ENCODE peak calls at places on chromosomes 12 and 14, in four cellular contexts. N is CD4-positive, alpha-beta T cell; R is bronchial epithelial cell; J is fibroblast of the aortic adventitia. U is an unnamed sample.

GRCh38 chr12:54166543-54167499 is 22.0 kb downstream of the SMUG1 start:
- DNase-seq in N (no peak), R (no peak), J (no peak), U (no peak)

GRCh38 chr12:124915249-124916236 is 1.1 kb upstream of the UBC start:
- DNase-seq in N (no peak), R (peak; percentile 45), J (peak; percentile 53), U (no peak)

GRCh38 chr14:61607570-61608244 is 87.6 kb upstream of the HIF1A start:
- DNase-seq in R (no peak), J (no peak), N (no peak), U (no peak)

GRCh38 chr12:91021076-91021475 is 16.3 kb upstream of the EPYC start:
- DNase-seq in J (no peak), R (no peak), N (no peak), U (no peak)

GRCh38 chr12:130127527-130127908 is 34.7 kb upstream of the FZD10 start:
- DNase-seq in N (no peak), R (no peak), J (no peak), U (no peak)

GRCh38 chr12:75591628-75592027 is 80.2 kb upstream of the KRR1 start:
- DNase-seq in N (no peak), J (peak; percentile 27), R (no peak), U (no peak)

GRCh38 chr14:103634156-103634555 is 5.1 kb downstream of the KLC1 start:
- DNase-seq in J (no peak), N (no peak), R (no peak), U (no peak)

GRCh38 chr14:106681161-106681955 is 1155.0 kb downstream of the TMEM121 start:
- DNase-seq in N (no peak), J (no peak), R (no peak), U (no peak)

GRCh38 chr12:32583535-32583934 is 95.6 kb upstream of the DNM1L start:
- DNase-seq in R (peak; percentile 58), J (peak; percentile 48), N (no peak), U (no peak)

GRCh38 chr12:1107669-1108068 is 116.6 kb downstream of the ERC1 start:
- DNase-seq in J (no peak), N (no peak), R (no peak), U (no peak)

GRCh38 chr12:54879579-54879978 is 25.3 kb downstream of the MUCL1 start:
- DNase-seq in J (no peak), N (no peak), R (peak; percentile 37), U (no peak)

GRCh38 chr12:67457799-67458680 is 188.9 kb downstream of the CAND1 start:
- DNase-seq in J (peak; percentile 67), R (peak; percentile 59), N (no peak), U (no peak)

GRCh38 chr12:123743002-123743401 is 19.1 kb upstream of the DNAH10 start:
- DNase-seq in N (no peak), R (no peak), J (no peak), U (no peak)

GRCh38 chr12:123747309-123747708 is 14.8 kb upstream of the DNAH10 start:
- DNase-seq in J (no peak), N (no peak), R (peak; percentile 10), U (no peak)

GRCh38 chr12:123741937-123742572 is 20.0 kb upstream of the DNAH10 start:
- DNase-seq in R (no peak), J (no peak), N (no peak), U (no peak)

GRCh38 chr12:123748171-123748570 is 13.9 kb upstream of the DNAH10 start:
- DNase-seq in R (no peak), N (no peak), J (no peak), U (no peak)

DNA sequence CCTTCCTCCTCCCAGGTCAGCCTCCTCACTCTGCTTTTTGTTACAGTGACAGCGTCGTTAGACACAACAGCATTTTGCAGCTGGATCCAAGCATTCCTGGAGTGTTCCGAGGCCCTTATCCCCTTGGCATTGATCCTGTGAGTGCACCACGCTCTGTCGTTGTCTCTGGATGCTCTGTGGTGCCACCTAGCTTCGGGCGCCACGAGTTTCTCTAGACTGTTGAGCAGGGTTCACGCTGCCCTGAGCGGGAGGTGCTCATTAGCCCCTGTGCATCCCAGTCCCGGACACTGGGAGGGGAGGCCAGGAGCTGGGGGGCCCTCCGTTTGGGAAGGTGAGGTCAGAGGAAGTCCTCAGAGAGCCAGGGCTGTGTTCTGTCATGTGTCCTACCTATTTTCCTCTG is 17.3 kb upstream of the DNAH10 start:
- DNase-seq in N (no peak), R (no peak), J (no peak), U (no peak)
- TF ChIP-seq CTCF in N (no peak), R (peak; percentile 7), J (no peak), U (no peak)

GRCh38 chr14:68978550-68978911 is 571 bp downstream of the ACTN1 start:
- DNase-seq in R (no peak), J (peak; percentile 24), N (peak; percentile 45), U (no peak)
- TF ChIP-seq CTCF in R (no peak), J (no peak), N (no peak), U (no peak)

GRCh38 chr14:83940253-83940652 is 1589.7 kb upstream of the FLRT2 start:
- DNase-seq in R (no peak), J (no peak), N (no peak), U (no peak)
- TF ChIP-seq CTCF in R (no peak), J (no peak), N (no peak), U (no peak)

GRCh38 chr12:69969011-69969410 is 144.0 kb downstream of the MYRFL start:
- DNase-seq in R (no peak), N (no peak), J (no peak), U (no peak)

GRCh38 chr12:69966839-69967238 is 141.8 kb downstream of the MYRFL start:
- DNase-seq in R (peak; percentile 99), N (no peak), J (peak; percentile 50), U (no peak)

GRCh38 chr12:69966409-69966808 is 141.4 kb downstream of the MYRFL start:
- DNase-seq in N (no peak), J (peak; percentile 80), R (peak; percentile 97), U (no peak)

GRCh38 chr12:69977991-69978390 is 153.0 kb downstream of the MYRFL start:
- DNase-seq in R (no peak), N (no peak), J (no peak), U (no peak)

GRCh38 chr12:69972136-69972535 is 147.1 kb downstream of the MYRFL start:
- DNase-seq in J (no peak), R (peak; percentile 74), N (no peak), U (no peak)
- TF ChIP-seq CTCF in J (no peak), R (no peak), N (no peak), U (no peak)

GRCh38 chr12:2877959-2878732 is 1.1 kb downstream of the RHNO1 start:
- DNase-seq in J (peak; percentile 63), R (peak; percentile 15), N (no peak), U (no peak)
- TF ChIP-seq CTCF in J (no peak), R (no peak), N (no peak), U (no peak)

GRCh38 chr14:37172024-37172869 is at the start of gene SLC25A21:
- DNase-seq in R (peak; percentile 76), N (no peak), J (peak; percentile 81), U (no peak)
- TF ChIP-seq CTCF in R (peak; percentile 10), N (no peak), J (peak; percentile 26), U (no peak)

GRCh38 chr14:91891081-91891480 is 23.7 kb upstream of the TC2N start:
- DNase-seq in R (no peak), N (no peak), J (peak; percentile 8), U (no peak)
- TF ChIP-seq CTCF in R (no peak), N (no peak), J (no peak), U (no peak)

DNA sequence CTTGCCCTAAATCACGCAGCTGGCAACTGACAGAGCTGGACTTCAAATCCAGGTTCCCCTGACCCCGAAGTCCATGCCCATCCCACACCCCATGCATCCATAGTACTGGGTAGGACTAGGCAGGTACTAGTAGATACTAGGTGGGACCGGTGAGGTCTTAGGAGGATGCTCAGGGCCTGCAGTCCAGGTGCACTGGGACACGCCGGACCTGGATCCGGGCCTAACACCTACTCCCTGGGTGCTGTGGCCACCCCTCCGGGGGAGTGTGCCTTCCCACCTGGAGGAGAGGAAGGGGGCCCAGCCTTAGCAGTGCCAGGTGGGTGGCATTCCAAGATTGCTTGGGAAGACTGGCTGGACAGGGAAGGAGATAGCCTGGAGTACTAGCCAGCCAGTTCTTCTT is 64.8 kb downstream of the CACNA1C start:
- DNase-seq in N (no peak), J (no peak), R (no peak), U (no peak)
- TF ChIP-seq CTCF in N (no peak), J (no peak), R (no peak), U (no peak)

DNA sequence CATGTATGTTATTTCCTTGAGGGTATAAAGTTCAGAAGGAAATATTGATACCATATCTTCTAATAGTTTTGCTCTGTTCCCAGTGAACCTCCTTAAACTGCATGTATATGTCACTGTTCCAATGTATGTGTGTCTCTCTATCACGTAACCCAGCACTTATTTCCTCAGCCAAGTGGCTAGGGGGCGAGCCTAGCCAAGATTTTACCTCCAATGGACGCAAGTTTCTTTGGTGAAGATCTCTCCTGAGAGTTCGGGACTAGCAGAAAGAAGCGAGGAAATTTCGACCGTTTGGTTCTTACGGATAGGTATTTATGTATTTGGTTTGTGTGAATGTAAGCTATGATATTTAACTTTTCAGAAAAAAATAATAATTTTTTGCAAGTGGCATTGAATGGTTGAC is 2.5 kb downstream of the SFSWAP start:
- DNase-seq in R (no peak), N (no peak), J (no peak), U (no peak)
- TF ChIP-seq CTCF in R (no peak), N (no peak), J (no peak), U (no peak)